ENCODE peak calls at places on chromosome 6, in nine cellular contexts. R is breast epithelium, H is tibial nerve, B is transverse colon, M is H1, V is ovary, I is spleen, N is adrenal gland, S is body of pancreas. F is an unnamed sample.

GRCh38 chr6:26202811-26203583 is 115.8 kb downstream of the HFE start:
- DNase-seq in S (no peak), M (no peak), R (no peak), H (no peak), N (no peak), V (no peak), I (no peak), B (no peak), F (no peak)

GRCh38 chr6:131038612-131039344 is 24.3 kb downstream of the EPB41L2 start:
- DNase-seq in M (no peak), B (no peak), I (no peak), R (no peak), H (no peak), V (no peak), S (no peak), N (no peak), F (no peak)

GRCh38 chr6:5323979-5324378 is 62.7 kb downstream of the FARS2 start:
- DNase-seq in V (no peak), M (no peak), B (no peak), S (no peak), N (no peak), I (no peak), H (no peak), R (no peak), F (no peak)

GRCh38 chr6:16761469-16762264 is 407 bp upstream of the ATXN1 start:
- DNase-seq in B (peak; percentile 91), V (peak; percentile 90), I (peak; percentile 96), R (peak; percentile 90), S (peak; percentile 93), H (peak; percentile 74), N (peak; percentile 91), M (peak; percentile 70), F (peak; percentile 68)

GRCh38 chr6:147674794-147675193 is 166.3 kb downstream of the SAMD5 start:
- DNase-seq in I (no peak), M (no peak), N (no peak), S (no peak), H (no peak), V (no peak), B (no peak), R (no peak), F (no peak)

GRCh38 chr6:135126034-135126433 is 55.1 kb upstream of the MYB start:
- DNase-seq in V (no peak), M (no peak), I (no peak), H (no peak), S (no peak), N (no peak), R (no peak), B (no peak), F (no peak)

GRCh38 chr6:74650668-74651067 is 555.2 kb downstream of the COL12A1 start:
- DNase-seq in R (no peak), H (no peak), I (no peak), N (no peak), M (no peak), S (no peak), V (no peak), B (no peak), F (no peak)

GRCh38 chr6:38080889-38081288 is 261.4 kb downstream of the ZFAND3 start:
- DNase-seq in R (no peak), H (no peak), S (no peak), M (no peak), I (no peak), N (no peak), V (no peak), B (no peak), F (no peak)

DNA sequence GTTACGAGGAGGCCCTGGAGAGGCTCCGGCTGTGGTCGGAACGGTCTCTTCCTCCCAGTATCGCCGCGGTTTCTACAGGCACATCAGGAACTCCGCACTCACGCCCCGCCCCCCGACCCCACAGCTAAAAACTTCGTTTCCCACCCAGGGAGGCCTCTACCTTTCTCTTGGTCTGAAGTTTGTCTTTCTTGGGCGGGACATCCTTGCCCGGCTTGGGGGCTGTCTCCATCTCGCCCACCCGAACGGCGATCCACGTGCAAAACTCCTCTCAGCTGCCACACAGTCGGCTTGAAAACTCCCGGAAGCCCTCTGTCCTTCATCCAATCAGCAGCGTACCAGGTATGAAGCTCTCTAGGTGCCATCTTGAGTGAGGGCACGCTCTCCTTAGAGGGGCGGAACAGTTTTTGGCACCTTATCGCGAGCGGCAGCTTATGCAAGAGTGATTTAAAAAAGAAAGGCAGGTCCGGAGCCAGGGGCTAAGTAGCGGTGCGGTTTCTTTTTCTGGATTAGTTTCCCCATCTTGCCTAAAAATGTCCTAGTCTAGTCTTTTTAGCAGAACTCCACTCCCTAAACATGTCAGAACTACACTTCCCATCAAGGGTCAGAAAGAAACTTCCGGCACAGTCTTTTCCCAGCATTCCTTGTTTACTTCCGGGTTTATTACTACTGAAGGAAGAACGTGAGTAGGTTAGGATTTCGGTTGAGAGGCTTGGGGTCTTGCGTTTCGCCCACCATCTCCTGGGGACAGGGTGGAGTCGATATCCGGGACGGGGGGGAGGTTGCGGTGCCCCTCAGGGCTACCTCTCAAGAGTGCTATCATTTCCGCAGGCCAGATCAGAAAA is at the start of the genes PFDN6 and WDR46:
- DNase-seq in H (peak; percentile 83), B (peak; percentile 84), I (peak; percentile 91), N (peak; percentile 79), V (peak; percentile 84), M (no peak), S (peak; percentile 78), R (peak; percentile 83), F (peak; percentile 85)
- TF ChIP-seq POLR2A in H (peak; percentile 27), B (peak; percentile 32), I (no peak), N (no peak), V (peak; percentile 33), M (no peak), S (no peak), R (no peak), F (peak; percentile 34)

GRCh38 chr6:145373826-145374225 is 361.5 kb downstream of the EPM2A start:
- DNase-seq in M (no peak), H (no peak), B (no peak), N (no peak), S (no peak), V (no peak), R (no peak), I (no peak), F (no peak)

GRCh38 chr6:145368075-145368474 is 367.2 kb downstream of the EPM2A start:
- DNase-seq in V (no peak), M (no peak), R (no peak), B (no peak), I (no peak), N (no peak), H (no peak), S (no peak), F (no peak)

GRCh38 chr6:145370559-145370958 is 364.8 kb downstream of the EPM2A start:
- DNase-seq in S (no peak), H (no peak), R (no peak), V (no peak), B (no peak), N (no peak), M (no peak), I (no peak), F (no peak)

GRCh38 chr6:145374566-145374965 is 360.8 kb downstream of the EPM2A start:
- DNase-seq in V (no peak), S (no peak), R (no peak), N (no peak), B (no peak), I (no peak), H (no peak), M (no peak), F (no peak)

DNA sequence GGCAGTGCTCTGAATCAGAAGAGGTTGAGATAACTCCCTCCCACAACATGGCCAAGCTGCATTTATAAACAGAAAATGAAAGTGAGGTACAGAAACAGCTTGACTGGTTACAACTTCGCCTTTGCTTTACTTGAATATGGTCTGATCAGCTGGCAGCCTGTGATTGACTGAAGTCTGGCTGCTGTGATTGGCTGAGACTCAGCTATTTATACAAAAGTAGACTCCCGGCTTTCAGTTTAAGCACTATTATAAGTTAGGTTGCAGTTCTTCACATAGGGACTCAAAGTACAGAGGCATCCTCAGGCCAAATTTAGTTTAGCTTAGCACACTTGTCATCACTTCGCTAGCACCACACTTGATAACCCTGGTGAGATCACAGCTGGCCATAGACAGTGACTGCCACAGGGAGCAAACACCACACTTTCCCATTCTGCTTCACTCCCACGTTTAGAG is 362.6 kb downstream of the EPM2A start:
- DNase-seq in M (no peak), R (no peak), V (no peak), S (no peak), H (no peak), N (no peak), I (no peak), B (no peak), F (no peak)
- TF ChIP-seq POLR2A in M (no peak), R (no peak), V (no peak), S (no peak), H (no peak), N (no peak), I (no peak), B (no peak), F (no peak)

GRCh38 chr6:27866370-27867050 is 45.7 kb downstream of the OR2B2 start:
- DNase-seq in N (no peak), R (no peak), H (no peak), S (no peak), M (no peak), I (no peak), B (peak; percentile 25), V (no peak), F (no peak)

GRCh38 chr6:27864906-27865883 is 47.0 kb downstream of the OR2B2 start:
- DNase-seq in M (no peak), R (peak; percentile 70), I (peak; percentile 95), V (peak; percentile 59), H (peak; percentile 67), N (peak; percentile 48), B (peak; percentile 67), S (peak; percentile 62), F (peak; percentile 84)

GRCh38 chr6:27865952-27866369 is 46.2 kb downstream of the OR2B2 start:
- DNase-seq in B (peak; percentile 29), V (no peak), S (no peak), N (no peak), R (no peak), H (no peak), I (peak; percentile 84), M (no peak), F (no peak)

GRCh38 chr6:27862396-27863061 is 49.7 kb downstream of the OR2B2 start:
- DNase-seq in B (no peak), S (no peak), N (no peak), R (no peak), I (no peak), M (no peak), V (no peak), H (no peak), F (no peak)

DNA sequence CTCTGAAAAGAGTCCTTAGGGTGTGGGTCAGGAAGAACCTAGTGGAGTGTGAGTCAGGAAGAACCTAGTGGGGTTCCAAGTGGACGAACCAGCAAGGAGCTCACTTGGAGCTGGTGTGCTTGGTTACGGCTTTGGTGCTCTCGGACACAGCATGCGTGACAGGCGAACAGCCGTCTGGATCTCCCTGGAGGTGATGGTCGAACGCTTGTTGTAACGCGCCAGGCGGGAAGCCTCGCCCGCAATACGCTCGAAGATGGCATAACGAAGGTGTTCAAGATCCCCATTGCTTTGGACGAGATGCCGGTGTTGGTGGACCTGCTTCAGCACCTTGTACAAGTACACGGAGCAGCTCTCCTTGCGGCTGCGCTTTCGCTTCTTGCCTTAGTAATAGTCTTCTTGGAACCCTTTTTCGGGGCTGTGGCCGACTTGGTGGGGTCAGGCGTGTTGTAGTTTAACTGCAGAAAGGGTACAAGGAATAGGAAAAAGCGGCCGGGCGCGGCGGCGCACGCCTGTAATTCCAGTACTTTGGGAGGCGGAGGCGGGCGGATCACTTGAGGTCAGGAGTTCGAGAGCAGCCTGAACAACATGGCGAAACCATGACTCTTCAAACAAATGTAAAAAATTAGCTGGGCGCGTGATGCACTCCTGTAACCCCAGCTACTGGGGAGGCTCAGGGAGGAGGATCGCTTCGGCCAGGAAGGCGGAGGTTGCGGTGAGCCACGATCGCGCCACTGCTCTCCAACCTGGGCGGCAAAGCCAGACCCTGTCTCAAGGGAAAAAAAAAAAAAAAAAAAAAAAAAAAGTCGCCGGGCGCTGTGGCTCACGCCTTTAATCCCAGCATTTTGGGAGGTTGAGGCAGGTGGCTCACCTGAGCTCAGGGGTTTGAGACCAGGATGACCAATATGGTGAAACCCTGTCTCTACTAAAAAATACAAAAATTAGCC is 48.0 kb downstream of the OR2B2 start:
- DNase-seq in B (peak; percentile 17), H (no peak), V (peak; percentile 25), I (peak; percentile 86), R (no peak), M (no peak), S (no peak), N (no peak), F (no peak)
- TF ChIP-seq POLR2A in B (no peak), H (no peak), V (no peak), I (no peak), R (no peak), M (no peak), S (no peak), N (no peak), F (no peak)

GRCh38 chr6:160344281-160344680 is 3.9 kb upstream of the SLC22A3 start:
- DNase-seq in V (no peak), R (no peak), N (no peak), B (no peak), I (no peak), M (no peak), H (no peak), S (no peak), F (no peak)

GRCh38 chr6:160347259-160348208 is 644 bp upstream of the SLC22A3 start:
- DNase-seq in I (no peak), M (no peak), N (no peak), V (no peak), B (peak; percentile 41), H (no peak), R (no peak), S (no peak), F (no peak)

GRCh38 chr6:160349837-160350236 is 1.7 kb downstream of the SLC22A3 start:
- DNase-seq in B (peak; percentile 41), H (no peak), M (no peak), N (no peak), R (no peak), I (no peak), S (no peak), V (no peak), F (no peak)

GRCh38 chr6:160348209-160348551 is at the start of gene SLC22A3:
- DNase-seq in M (no peak), H (no peak), B (peak; percentile 54), V (peak; percentile 79), N (peak; percentile 65), I (no peak), S (peak; percentile 68), R (no peak), F (no peak)

DNA sequence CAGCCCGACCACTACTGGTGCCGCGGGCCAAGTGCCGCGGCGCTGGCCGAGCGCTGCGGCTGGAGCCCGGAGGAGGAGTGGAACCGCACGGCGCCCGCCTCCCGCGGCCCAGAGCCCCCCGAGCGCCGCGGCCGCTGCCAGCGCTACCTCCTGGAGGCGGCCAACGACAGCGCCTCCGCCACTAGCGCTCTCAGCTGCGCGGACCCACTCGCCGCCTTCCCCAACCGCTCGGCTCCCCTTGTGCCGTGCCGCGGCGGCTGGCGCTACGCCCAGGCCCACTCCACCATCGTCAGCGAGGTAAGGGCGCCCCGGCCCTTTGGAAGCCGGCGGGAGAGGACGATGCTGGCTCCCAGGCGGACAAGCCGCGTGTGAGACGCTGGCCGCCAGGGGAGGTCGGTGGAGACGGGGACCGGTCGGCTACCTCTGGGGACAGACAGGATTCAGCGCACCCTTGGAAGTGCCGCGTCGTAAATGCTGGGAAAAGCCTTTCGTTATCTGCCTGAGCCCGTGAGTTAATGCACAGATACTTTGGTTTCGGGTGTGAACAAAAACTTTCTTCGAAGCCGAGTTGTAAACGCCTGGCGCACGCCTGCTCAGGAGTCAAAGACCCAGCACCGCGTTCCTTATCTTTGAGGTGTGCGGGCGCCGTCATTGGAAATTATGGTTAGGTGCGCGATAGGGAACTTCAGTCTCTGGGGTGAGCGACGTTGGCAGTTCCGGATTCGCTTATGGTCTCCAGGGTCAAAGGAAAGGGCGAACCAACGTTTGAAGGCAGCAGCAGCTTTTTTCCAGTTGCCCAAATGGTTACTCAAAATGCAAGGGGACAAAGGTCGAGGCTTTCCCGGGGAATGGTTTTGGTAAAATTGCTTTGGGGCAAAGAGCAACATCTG is 619 bp downstream of the SLC22A3 start:
- DNase-seq in I (no peak), B (peak; percentile 52), S (peak; percentile 53), M (no peak), H (no peak), N (peak; percentile 50), R (no peak), V (peak; percentile 53), F (no peak)
- TF ChIP-seq POLR2A in I (no peak), B (no peak), S (no peak), M (no peak), H (no peak), N (no peak), R (no peak), V (no peak), F (no peak)